ENCODE peak calls at places on chromosomes 3 and 15, in four cellular contexts. T is CD8-positive, alpha-beta T cell; G is AG04450; V is upper lobe of right lung. M is an unnamed sample.
A peak's percentile ranks its signal among the peaks of the same experiment; 100 is the strongest.

GRCh38 chr3:169476289-169476688 is 187.2 kb downstream of the MECOM start:
- DNase-seq in V (no peak), T (no peak), G (no peak), M (no peak)

GRCh38 chr3:167901087-167901486 is 165.6 kb downstream of the SERPINI1 start:
- DNase-seq in V (no peak), T (no peak), G (no peak), M (no peak)

GRCh38 chr3:105835606-105836005 is 33.2 kb downstream of the CBLB start:
- DNase-seq in T (no peak), G (no peak), V (no peak), M (no peak)

GRCh38 chr3:109685084-109686079 is 348.0 kb upstream of the DPPA4 start:
- DNase-seq in G (peak; percentile 97), V (peak; percentile 65), T (no peak), M (no peak)

GRCh38 chr3:136291302-136291701 is 41.2 kb downstream of the PCCB start:
- DNase-seq in G (no peak), T (no peak), V (no peak), M (no peak)

GRCh38 chr15:51172190-51172589 is 77.5 kb upstream of the TNFAIP8L3 start:
- DNase-seq in T (no peak), V (no peak), G (peak; percentile 8), M (no peak)

GRCh38 chr3:49519916-49520385 is 34.3 kb upstream of the BSN start:
- DNase-seq in T (no peak), V (no peak), G (no peak), M (no peak)

GRCh38 chr3:72238341-72238740 is 453.4 kb upstream of the PROK2 start:
- DNase-seq in V (no peak), G (no peak), T (no peak), M (no peak)

GRCh38 chr3:30933478-30934207 is 39.2 kb upstream of the GADL1 start:
- DNase-seq in T (no peak), G (no peak), V (no peak), M (no peak)

GRCh38 chr15:66433726-66434125 is 47.0 kb downstream of the MAP2K1 start:
- DNase-seq in V (no peak), G (no peak), T (no peak), M (no peak)

GRCh38 chr3:160027541-160028195 is 39.0 kb downstream of the IL12A start:
- DNase-seq in G (peak; percentile 62), T (no peak), V (no peak), M (no peak)

GRCh38 chr15:55007561-55007960 is 189.2 kb downstream of the RSL24D1 start:
- DNase-seq in G (no peak), V (no peak), T (no peak), M (no peak)

DNA sequence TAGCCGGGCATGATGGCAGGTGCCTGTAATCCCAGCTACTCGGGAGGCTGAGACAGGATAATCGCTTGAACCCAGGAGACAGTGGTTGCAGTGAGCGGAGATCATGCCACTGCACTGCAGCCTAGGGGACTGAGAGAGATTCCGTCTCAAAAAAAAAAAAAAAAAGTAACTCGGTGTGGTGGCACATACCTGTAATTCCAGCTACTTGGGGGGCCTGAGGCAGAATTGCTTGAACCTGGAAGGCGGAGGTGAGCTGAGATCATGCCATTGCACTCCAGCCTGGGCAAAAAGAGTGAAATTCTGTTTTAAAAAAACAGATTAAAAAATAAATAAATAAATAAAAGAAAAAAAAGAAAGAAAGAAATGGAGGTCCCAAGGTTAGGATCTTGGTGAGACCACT is 6.2 kb upstream of the FLNB start:
- DNase-seq in T (no peak), G (no peak), V (no peak), M (no peak)
- H3K27ac ChIP-seq in T (no peak overlapping the region), G (no peak overlapping the region), V (no peak overlapping the region), M (no peak overlapping the region)

GRCh38 chr3:124411729-124412128 is 318.5 kb upstream of the UMPS start:
- DNase-seq in T (no peak), V (no peak), G (no peak), M (no peak)

GRCh38 chr3:124410471-124410870 is 319.8 kb upstream of the UMPS start:
- DNase-seq in V (no peak), G (no peak), T (no peak), M (no peak)

GRCh38 chr3:124407260-124407659 is 323.0 kb upstream of the UMPS start:
- DNase-seq in V (no peak), G (peak; percentile 39), T (no peak), M (no peak)

GRCh38 chr3:124412642-124413041 is 317.6 kb upstream of the UMPS start:
- DNase-seq in V (no peak), G (no peak), T (no peak), M (no peak)

GRCh38 chr3:124409650-124410275 is 320.5 kb upstream of the UMPS start:
- DNase-seq in T (no peak), G (peak; percentile 15), V (no peak), M (no peak)
- H3K27ac ChIP-seq in T (no peak overlapping the region), G (no peak overlapping the region), V (no peak overlapping the region), M (no peak overlapping the region)

GRCh38 chr15:70617911-70618287 is 145.5 kb downstream of the UACA start:
- DNase-seq in T (no peak), G (no peak), V (no peak), M (no peak)
- H3K27ac ChIP-seq in T (no peak overlapping the region), G (no peak overlapping the region), V (no peak overlapping the region), M (no peak overlapping the region)

DNA sequence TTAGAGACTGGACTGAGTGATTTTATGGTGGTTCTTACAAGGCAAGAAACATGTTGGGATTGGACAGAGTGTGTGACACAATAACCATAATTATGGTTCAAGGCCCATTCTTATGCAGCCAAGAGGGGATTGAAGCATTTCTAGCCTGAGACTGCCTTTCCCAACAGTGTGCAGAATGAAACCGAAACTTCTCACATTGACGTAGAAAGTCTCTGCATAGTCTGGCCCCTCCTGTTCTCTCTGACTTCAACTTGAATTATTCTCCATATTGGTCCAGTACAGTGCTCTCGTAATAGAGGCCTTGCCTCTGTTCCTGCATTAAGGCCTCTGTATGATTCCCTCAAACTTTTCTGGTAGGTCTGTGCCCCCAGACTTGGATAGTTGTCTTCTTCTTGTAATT is 138.3 kb downstream of the DIPK2A start:
- DNase-seq in G (no peak), T (no peak), V (no peak), M (no peak)
- H3K27ac ChIP-seq in G (no peak overlapping the region), T (no peak overlapping the region), V (no peak overlapping the region), M (no peak overlapping the region)